ENCODE peak calls at places on chromosome 21, in eight cellular contexts. Q is kidney epithelial cell, E is lower lobe of right lung, G is left lung, R is astrocyte, O is colonic mucosa, U is psoas muscle, P is brain microvascular endothelial cell. B is an unnamed sample.

GRCh38 chr21:43374228-43374885 is 52.6 kb downstream of the SIK1 start:
- DNase-seq in Q (no peak), E (no peak), G (peak; percentile 39), R (no peak), O (no peak), U (no peak), P (no peak), B (no peak)

GRCh38 chr21:31180256-31181088 is 142.2 kb upstream of the KRTAP19-8 start:
- DNase-seq in Q (no peak), E (no peak), G (no peak), R (no peak), O (no peak), U (no peak), P (peak; percentile 39), B (peak; percentile 65)

GRCh38 chr21:25607812-25608737 is 794 bp upstream of the MRPL39 start:
- DNase-seq in Q (peak; percentile 39), E (peak; percentile 83), G (peak; percentile 87), R (peak; percentile 62), O (peak; percentile 80), U (peak; percentile 75), P (peak; percentile 78), B (peak; percentile 80)

GRCh38 chr21:44850905-44851657 is 22.4 kb downstream of the PTTG1IP start:
- DNase-seq in Q (no peak), E (no peak), G (peak; percentile 73), R (no peak), O (no peak), U (peak; percentile 42), P (no peak), B (no peak)

GRCh38 chr21:32278068-32278467 is 781 bp downstream of the MIS18A start:
- DNase-seq in Q (no peak), E (no peak), G (no peak), R (no peak), O (no peak), U (no peak), P (no peak), B (no peak)

GRCh38 chr21:42677339-42678117 is 24.1 kb downstream of the PDE9A start:
- DNase-seq in Q (peak; percentile 63), E (no peak), G (peak; percentile 21), R (peak; percentile 87), O (no peak), U (peak; percentile 2), P (peak; percentile 86), B (no peak)

GRCh38 chr21:27412530-27412929 is 445.6 kb upstream of the ADAMTS5 start:
- DNase-seq in Q (no peak), E (no peak), G (no peak), R (no peak), O (no peak), U (no peak), P (no peak), B (no peak)

GRCh38 chr21:38813554-38813953 is 7.8 kb downstream of the ETS2 start:
- DNase-seq in Q (no peak), E (no peak), G (no peak), R (no peak), O (no peak), U (no peak), P (no peak), B (no peak)

GRCh38 chr21:19246018-19246417 is 842.4 kb upstream of the TMPRSS15 start:
- DNase-seq in Q (no peak), E (no peak), G (peak; percentile 51), R (no peak), O (no peak), U (no peak), P (no peak), B (no peak)

GRCh38 chr21:42574234-42575027 is 60.8 kb downstream of the SLC37A1 start:
- DNase-seq in Q (no peak), E (peak; percentile 45), G (peak; percentile 57), R (no peak), O (no peak), U (no peak), P (peak; percentile 35), B (no peak)

GRCh38 chr21:44071359-44072104 is 35.7 kb upstream of the PWP2 start:
- DNase-seq in Q (no peak), E (no peak), G (no peak), R (no peak), O (no peak), U (no peak), P (no peak), B (no peak)

GRCh38 chr21:38297193-38297592 is 40.4 kb downstream of the KCNJ15 start:
- DNase-seq in Q (no peak), E (no peak), G (no peak), R (peak; percentile 87), O (no peak), U (no peak), P (peak; percentile 34), B (no peak)

GRCh38 chr21:34037009-34037408 is 36.4 kb upstream of the MRPS6 start:
- DNase-seq in Q (no peak), E (no peak), G (no peak), R (no peak), O (no peak), U (no peak), P (no peak), B (no peak)

GRCh38 chr21:33219300-33219699 is 10.4 kb upstream of the IFNAR2 start:
- DNase-seq in Q (no peak), E (no peak), G (no peak), R (no peak), O (no peak), U (no peak), P (no peak), B (no peak)

GRCh38 chr21:30238168-30238567 is 22.3 kb upstream of the CLDN8 start:
- DNase-seq in Q (no peak), E (no peak), G (no peak), R (no peak), O (no peak), U (no peak), P (no peak), B (no peak)

GRCh38 chr21:42653492-42654061 is at the start of gene PDE9A:
- DNase-seq in Q (no peak), E (peak; percentile 49), G (peak; percentile 76), R (no peak), O (peak; percentile 62), U (peak; percentile 31), P (no peak), B (no peak)

GRCh38 chr21:38810034-38810825 is 4.5 kb downstream of the ETS2 start:
- DNase-seq in Q (no peak), E (no peak), G (no peak), R (no peak), O (peak; percentile 40), U (no peak), P (no peak), B (no peak)

GRCh38 chr21:38228115-38228514 is 28.7 kb upstream of the KCNJ15 start:
- DNase-seq in Q (no peak), E (no peak), G (no peak), R (no peak), O (peak; percentile 22), U (no peak), P (no peak), B (no peak)

GRCh38 chr21:43757601-43758000 is 18.5 kb downstream of the CSTB start:
- DNase-seq in Q (no peak), E (peak; percentile 62), G (peak; percentile 76), R (no peak), O (no peak), U (no peak), P (no peak), B (no peak)

GRCh38 chr21:39009587-39010225 is 173.5 kb downstream of the PSMG1 start:
- DNase-seq in Q (no peak), E (no peak), G (no peak), R (no peak), O (no peak), U (no peak), P (no peak), B (no peak)

GRCh38 chr21:42956824-42957632 is 17.3 kb upstream of the PKNOX1 start:
- DNase-seq in Q (no peak), E (no peak), G (no peak), R (no peak), O (no peak), U (no peak), P (no peak), B (no peak)

GRCh38 chr21:43331962-43332458 is 94.9 kb downstream of the SIK1 start:
- DNase-seq in Q (no peak), E (peak; percentile 71), G (peak; percentile 70), R (peak; percentile 91), O (no peak), U (peak; percentile 18), P (peak; percentile 99), B (no peak)

GRCh38 chr21:39003982-39004775 is 179.1 kb downstream of the PSMG1 start:
- DNase-seq in Q (no peak), E (no peak), G (no peak), R (peak; percentile 22), O (no peak), U (no peak), P (peak; percentile 39), B (no peak)

GRCh38 chr21:40881767-40882166 is 34.8 kb upstream of the DSCAM start:
- DNase-seq in Q (no peak), E (no peak), G (no peak), R (no peak), O (no peak), U (no peak), P (no peak), B (no peak)
- H3K4me3 ChIP-seq in Q (no peak overlapping the region), E (no peak overlapping the region), G (no peak overlapping the region), R (no peak overlapping the region), O (no peak overlapping the region), U (no peak overlapping the region), P (no peak overlapping the region), B (no peak overlapping the region)

GRCh38 chr21:28960245-28960644 is 32.4 kb downstream of the LTN1 start:
- DNase-seq in Q (no peak), E (no peak), G (no peak), R (no peak), O (no peak), U (no peak), P (no peak), B (no peak)
- H3K4me3 ChIP-seq in Q (no peak overlapping the region), E (no peak overlapping the region), G (no peak overlapping the region), R (no peak overlapping the region), O (no peak overlapping the region), U (no peak overlapping the region), P (no peak overlapping the region), B (no peak overlapping the region)

DNA sequence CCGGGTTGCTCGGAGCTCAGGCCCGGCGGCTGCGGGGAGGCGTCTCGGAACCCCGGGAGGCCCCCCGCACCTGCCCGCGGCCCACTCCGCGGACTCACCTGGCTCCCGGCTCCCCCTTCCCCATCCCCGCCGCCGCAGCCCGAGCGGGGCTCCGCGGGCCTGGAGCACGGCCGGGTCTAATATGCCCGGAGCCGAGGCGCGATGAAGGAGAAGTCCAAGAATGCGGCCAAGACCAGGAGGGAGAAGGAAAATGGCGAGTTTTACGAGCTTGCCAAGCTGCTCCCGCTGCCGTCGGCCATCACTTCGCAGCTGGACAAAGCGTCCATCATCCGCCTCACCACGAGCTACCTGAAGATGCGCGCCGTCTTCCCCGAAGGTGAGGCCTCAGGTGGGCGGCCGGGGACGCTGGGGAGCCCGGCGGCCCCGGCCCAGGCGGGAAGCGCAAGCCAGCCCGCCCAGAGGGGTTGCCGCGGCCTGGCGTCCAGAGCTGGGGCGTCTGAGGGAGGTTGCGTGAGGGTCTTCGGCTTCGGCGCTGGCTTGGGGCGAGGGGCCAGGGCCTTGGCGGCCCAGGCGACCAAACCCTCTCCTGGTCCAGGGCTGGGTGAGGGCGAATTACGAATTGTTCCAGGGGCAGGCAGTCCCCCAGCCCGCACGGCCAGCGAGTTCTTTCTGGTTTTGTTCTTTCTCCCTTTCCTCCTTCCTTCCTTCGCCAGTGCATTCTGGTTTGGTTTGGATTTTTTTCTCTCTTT is 805 bp downstream of the SIM2 start:
- DNase-seq in Q (no peak), E (no peak), G (peak; percentile 58), R (no peak), O (no peak), U (no peak), P (no peak), B (no peak)
- H3K4me3 ChIP-seq in Q (peak overlapping the region; percentile 54), E (peak overlapping the region; percentile 44), G (peak overlapping the region; percentile 26), R (peak overlapping the region; percentile 50), O (peak overlapping the region; percentile 4), U (peak overlapping the region; percentile 72), P (no peak overlapping the region), B (no peak overlapping the region)

GRCh38 chr21:16309250-16309971 is 579.6 kb downstream of the USP25 start:
- DNase-seq in Q (no peak), E (no peak), G (no peak), R (peak; percentile 81), O (no peak), U (no peak), P (peak; percentile 19), B (no peak)
- H3K4me3 ChIP-seq in Q (no peak overlapping the region), E (no peak overlapping the region), G (no peak overlapping the region), R (peak overlapping the region; percentile 43), O (no peak overlapping the region), U (peak overlapping the region; percentile 57), P (peak overlapping the region; percentile 22), B (no peak overlapping the region)